ENCODE peak calls at places on chromosomes 2 and 18, in ten cellular contexts. T is upper lobe of right lung; X is GM23338; N is keratinocyte; Y is hepatocyte; H is fibroblast of lung; Q is A673; Z is right cardiac atrium; G is cardiac muscle cell; J is CD8-positive, alpha-beta T cell. F is an unnamed sample.

GRCh38 chr2:70203086-70203485 is 12.3 kb upstream of the C2orf42 start:
- DNase-seq in Y (no peak), T (no peak), Z (no peak), G (no peak), Q (no peak), N (no peak), X (no peak), J (no peak), H (no peak), F (no peak)

GRCh38 chr18:78709271-78709809 is 270.3 kb upstream of the SALL3 start:
- DNase-seq in J (no peak), X (no peak), T (no peak), Z (no peak), Q (no peak), N (no peak), H (no peak), G (no peak), Y (no peak), F (no peak)

GRCh38 chr2:234839285-234839684 is 112.5 kb upstream of the SH3BP4 start:
- DNase-seq in N (no peak), G (no peak), Z (no peak), Q (no peak), J (no peak), H (peak; percentile 56), Y (no peak), T (no peak), X (no peak), F (no peak)

GRCh38 chr18:73756256-73757091 is 391.2 kb downstream of the FBXO15 start:
- DNase-seq in T (peak; percentile 60), J (no peak), Y (no peak), Q (no peak), Z (peak; percentile 42), X (no peak), G (no peak), N (no peak), H (no peak), F (no peak)

GRCh38 chr2:139123795-139124194 is 343.6 kb upstream of the NXPH2 start:
- DNase-seq in J (no peak), X (no peak), Q (no peak), T (no peak), H (no peak), Z (no peak), N (no peak), G (no peak), Y (no peak), F (no peak)

GRCh38 chr18:56563568-56563967 is 74.8 kb downstream of the TXNL1 start:
- DNase-seq in G (no peak), Q (no peak), X (peak; percentile 94), H (no peak), J (no peak), N (no peak), T (no peak), Y (no peak), Z (peak; percentile 35), F (peak; percentile 2)

GRCh38 chr2:88350641-88351601 is 101.6 kb downstream of the FOXI3 start:
- DNase-seq in Q (peak; percentile 67), N (peak; percentile 9), J (peak; percentile 53), X (peak; percentile 93), H (no peak), T (peak; percentile 83), G (peak; percentile 29), Y (peak; percentile 72), Z (peak; percentile 57), F (peak; percentile 76)

GRCh38 chr2:165874445-165875039 is 79.0 kb downstream of the TTC21B start:
- DNase-seq in T (no peak), Z (no peak), H (peak; percentile 61), N (peak; percentile 25), X (peak; percentile 88), J (no peak), G (peak; percentile 77), Q (peak; percentile 85), Y (peak; percentile 74), F (no peak)

GRCh38 chr2:189210250-189211075 is 30.9 kb upstream of the COL5A2 start:
- DNase-seq in H (peak; percentile 97), Y (peak; percentile 62), X (no peak), G (peak; percentile 95), N (peak; percentile 32), Z (peak; percentile 52), T (no peak), J (no peak), Q (peak; percentile 86), F (no peak)

GRCh38 chr2:168694876-168695275 is 107.6 kb upstream of the NOSTRIN start:
- DNase-seq in J (no peak), N (no peak), Y (no peak), X (no peak), Q (no peak), G (no peak), Z (no peak), H (no peak), T (no peak), F (no peak)
- H3K4me3 ChIP-seq in J (no peak overlapping the region), N (no peak overlapping the region), Y (no peak overlapping the region), X (no peak overlapping the region), Q (no peak overlapping the region), G (no peak overlapping the region), Z (no peak overlapping the region), H (no peak overlapping the region), T (no peak overlapping the region), F (no peak overlapping the region)

DNA sequence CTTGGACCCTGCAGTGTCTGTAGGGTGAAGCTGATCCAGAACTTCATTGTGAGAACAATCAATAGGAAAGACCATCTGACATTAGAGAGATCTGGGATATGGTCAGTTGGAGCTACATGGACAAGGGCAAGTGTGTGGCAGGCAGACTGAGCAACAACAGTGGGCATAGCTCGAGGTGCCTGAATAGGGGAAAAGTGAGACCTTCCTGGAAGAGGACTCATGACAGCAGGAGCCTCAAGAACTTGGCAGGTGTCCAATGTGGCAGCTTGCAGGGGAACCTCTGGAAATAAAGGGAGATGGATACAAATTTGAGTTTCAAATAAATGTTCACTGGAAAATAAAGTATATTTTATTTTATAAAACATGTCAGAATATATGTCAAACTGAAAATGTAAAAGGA is 117.9 kb downstream of the TANC1 start:
- DNase-seq in J (no peak), N (no peak), H (no peak), Z (peak; percentile 63), Q (peak; percentile 60), G (peak; percentile 51), X (no peak), T (no peak), Y (no peak), F (no peak)
- H3K4me1 ChIP-seq in J (peaks cover 9% of the 10 kb centered on the region), N (peaks cover 36% of the 10 kb centered on the region), H (peaks cover 30% of the 10 kb centered on the region), Z (peaks cover 38% of the 10 kb centered on the region), Q (peaks cover 33% of the 10 kb centered on the region), G (peaks cover 36% of the 10 kb centered on the region), X (no peaks in the 10 kb centered on the region), T (peaks cover 56% of the 10 kb centered on the region), Y (peaks cover 18% of the 10 kb centered on the region), F (peaks cover 5% of the 10 kb centered on the region)

GRCh38 chr2:172281648-172282576 is 145.5 kb upstream of the ITGA6 start:
- DNase-seq in T (no peak), X (no peak), Q (no peak), H (peak; percentile 85), G (peak; percentile 29), Y (no peak), J (no peak), N (no peak), Z (no peak), F (no peak)

GRCh38 chr2:172279214-172279613 is 148.2 kb upstream of the ITGA6 start:
- DNase-seq in G (no peak), X (no peak), T (no peak), J (no peak), N (no peak), H (no peak), Y (no peak), Z (no peak), Q (no peak), F (no peak)

GRCh38 chr2:172282944-172283343 is 144.4 kb upstream of the ITGA6 start:
- DNase-seq in J (no peak), N (peak; percentile 75), Y (peak; percentile 19), Q (peak; percentile 63), X (no peak), H (peak; percentile 94), G (peak; percentile 62), Z (no peak), T (no peak), F (no peak)

GRCh38 chr2:172279843-172280242 is 147.5 kb upstream of the ITGA6 start:
- DNase-seq in Q (no peak), J (no peak), Z (no peak), T (no peak), G (no peak), X (no peak), H (no peak), N (no peak), Y (no peak), F (no peak)

DNA sequence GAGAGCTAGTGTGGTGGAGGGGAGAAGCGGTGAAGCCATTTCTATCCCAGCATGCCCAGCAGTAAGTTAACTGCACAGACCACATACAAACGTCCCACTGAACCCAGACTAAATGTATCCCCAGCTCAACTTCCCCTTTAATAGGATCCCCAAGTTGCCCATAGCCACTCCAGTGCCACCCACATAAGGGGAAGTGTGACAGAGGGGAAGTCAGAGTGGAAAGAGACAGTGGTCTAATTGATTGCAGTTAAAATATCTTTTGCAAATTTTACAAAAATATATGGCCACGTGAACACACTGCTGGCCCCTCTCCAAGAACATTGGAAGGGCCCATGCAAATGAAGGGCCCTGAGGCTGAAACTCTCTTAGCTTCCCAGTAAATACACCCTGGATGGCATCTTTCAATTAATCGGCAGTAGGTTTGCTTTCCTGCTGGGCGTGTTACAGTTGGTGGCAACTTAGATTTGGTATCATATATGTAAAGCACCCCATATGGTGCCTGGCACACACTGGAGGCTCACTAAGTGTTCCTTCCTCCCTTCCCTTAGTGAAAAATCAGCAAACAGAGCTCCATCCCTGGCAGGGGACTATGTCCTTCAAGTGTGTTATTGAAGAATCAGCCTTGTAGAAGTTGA is 146.4 kb upstream of the ITGA6 start:
- DNase-seq in N (no peak), Z (no peak), X (no peak), Q (no peak), G (no peak), J (no peak), H (no peak), T (no peak), Y (no peak), F (no peak)
- H3K27me3 ChIP-seq in N (no peaks in the 10 kb centered on the region), Z (no peaks in the 10 kb centered on the region), X (no peaks in the 10 kb centered on the region), Q (no peaks in the 10 kb centered on the region), G (no peaks in the 10 kb centered on the region), J (no peaks in the 10 kb centered on the region), H (no peaks in the 10 kb centered on the region), T (no peaks in the 10 kb centered on the region), Y (no peaks in the 10 kb centered on the region), F (no peaks in the 10 kb centered on the region)

GRCh38 chr18:27922780-27923179 is 254.2 kb downstream of the CDH2 start:
- DNase-seq in T (no peak), H (no peak), N (no peak), Y (no peak), J (no peak), G (no peak), Z (no peak), X (no peak), Q (no peak), F (no peak)

GRCh38 chr18:27921392-27921791 is 255.5 kb downstream of the CDH2 start:
- DNase-seq in N (no peak), H (peak; percentile 30), Z (no peak), T (no peak), J (no peak), G (no peak), Q (peak; percentile 44), Y (no peak), X (peak; percentile 15), F (peak; percentile 20)

DNA sequence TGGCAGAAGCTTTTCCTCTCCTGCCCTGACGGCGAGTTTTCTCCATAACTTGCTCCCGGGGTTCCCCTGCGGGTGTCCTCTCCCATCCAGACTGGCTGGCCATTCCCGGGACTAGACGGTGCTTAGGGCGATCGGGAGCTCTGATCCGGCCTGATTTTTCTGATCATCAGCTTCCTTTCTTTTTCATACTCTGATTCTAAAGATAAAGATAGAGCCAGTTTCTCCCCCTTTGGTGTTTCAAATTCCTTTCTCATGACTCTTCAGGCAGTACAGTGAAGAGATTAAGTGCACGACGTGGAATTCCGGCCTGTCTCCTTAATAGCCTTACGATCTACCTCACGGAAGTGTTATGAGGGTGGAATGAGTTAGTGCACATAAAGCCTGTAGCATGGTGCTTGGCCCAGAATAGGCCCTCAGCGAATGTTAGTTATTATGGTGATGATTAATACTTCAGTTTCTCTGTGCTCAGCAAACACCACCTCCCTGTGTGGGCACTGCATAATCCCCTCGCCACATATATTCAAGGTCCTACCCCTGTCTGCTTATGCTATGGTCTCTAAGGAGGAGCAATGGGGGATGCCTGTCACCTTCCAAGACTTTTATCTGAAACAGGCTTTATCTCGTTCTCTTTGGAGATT is 254.9 kb downstream of the CDH2 start:
- DNase-seq in G (peak; percentile 69), Q (peak; percentile 85), T (peak; percentile 51), X (peak; percentile 23), H (peak; percentile 97), Z (no peak), N (peak; percentile 66), J (no peak), Y (peak; percentile 68), F (peak; percentile 42)
- H3K4me3 ChIP-seq in G (no peak overlapping the region), Q (peak overlapping the region; percentile 28), T (no peak overlapping the region), X (no peak overlapping the region), H (no peak overlapping the region), Z (no peak overlapping the region), N (peak overlapping the region; percentile 26), J (no peak overlapping the region), Y (no peak overlapping the region), F (peak overlapping the region; percentile 26)